ENCODE peak calls at places on chromosomes 2 and 18, in six cellular contexts. D is IMR-90, T is neuronal stem cell, B is H9, Z is H1, P is trophoblast cell. K is an unnamed sample.

GRCh38 chr2:181250691-181251090 is 206.5 kb upstream of the ITGA4 start:
- DNase-seq in D (no peak), P (no peak), T (no peak), B (no peak), Z (no peak), K (peak; percentile 45)

GRCh38 chr2:53964987-53965687 is 5.7 kb downstream of the PSME4 start:
- DNase-seq in P (no peak), T (no peak), Z (no peak), B (no peak), D (no peak), K (no peak)

GRCh38 chr18:12361770-12362378 is 15.2 kb downstream of the AFG3L2 start:
- DNase-seq in T (no peak), Z (no peak), B (no peak), D (peak; percentile 39), P (no peak), K (peak; percentile 16)

GRCh38 chr18:10805587-10806088 is 279.8 kb downstream of the NAPG start:
- DNase-seq in T (no peak), B (no peak), P (no peak), Z (no peak), D (no peak), K (no peak)

GRCh38 chr2:17736989-17737388 is 16.6 kb downstream of the SMC6 start:
- DNase-seq in T (no peak), Z (no peak), D (peak; percentile 82), P (no peak), B (no peak), K (no peak)

GRCh38 chr2:219142329-219142728 is 18.3 kb downstream of the NHEJ1 start:
- DNase-seq in B (no peak), Z (no peak), T (no peak), D (peak; percentile 67), P (no peak), K (peak; percentile 59)

GRCh38 chr18:3441290-3441689 is 8.7 kb upstream of the TGIF1 start:
- DNase-seq in D (no peak), P (peak; percentile 21), B (peak; percentile 51), T (no peak), Z (no peak), K (peak; percentile 47)

GRCh38 chr2:232611559-232612218 is 21.7 kb upstream of the EFHD1 start:
- DNase-seq in B (peak; percentile 79), D (peak; percentile 54), P (peak; percentile 69), Z (no peak), T (no peak), K (peak; percentile 45)

GRCh38 chr2:120223034-120223912 is at the start of gene TMEM185B:
- DNase-seq in B (peak; percentile 90), Z (no peak), T (peak; percentile 72), D (peak; percentile 76), P (peak; percentile 75), K (peak; percentile 85)

GRCh38 chr2:24886114-24886501 is 33.9 kb downstream of the ADCY3 start:
- DNase-seq in Z (no peak), P (no peak), B (no peak), D (no peak), T (no peak), K (no peak)

GRCh38 chr18:50528806-50529205 is 31.1 kb upstream of the MAPK4 start:
- DNase-seq in P (peak; percentile 67), D (no peak), T (no peak), Z (no peak), B (no peak), K (no peak)

GRCh38 chr2:98405301-98405700 is 39.4 kb upstream of the INPP4A start:
- DNase-seq in D (no peak), Z (no peak), T (no peak), B (no peak), P (peak; percentile 26), K (no peak)

GRCh38 chr18:26088482-26088881 is 1.9 kb downstream of the SS18 start:
- DNase-seq in P (no peak), D (no peak), B (no peak), T (no peak), Z (no peak), K (no peak)

GRCh38 chr18:47724186-47724975 is 206.1 kb downstream of the SMAD2 start:
- DNase-seq in B (no peak), D (no peak), P (no peak), T (no peak), Z (no peak), K (no peak)

GRCh38 chr2:218899147-218899546 is 18.5 kb downstream of the WNT10A start:
- DNase-seq in P (no peak), B (peak; percentile 35), D (no peak), T (no peak), Z (no peak), K (no peak)

GRCh38 chr18:13539050-13539449 is 187.3 kb downstream of the FAM210A start:
- DNase-seq in P (no peak), Z (no peak), D (no peak), B (no peak), T (no peak), K (no peak)

DNA sequence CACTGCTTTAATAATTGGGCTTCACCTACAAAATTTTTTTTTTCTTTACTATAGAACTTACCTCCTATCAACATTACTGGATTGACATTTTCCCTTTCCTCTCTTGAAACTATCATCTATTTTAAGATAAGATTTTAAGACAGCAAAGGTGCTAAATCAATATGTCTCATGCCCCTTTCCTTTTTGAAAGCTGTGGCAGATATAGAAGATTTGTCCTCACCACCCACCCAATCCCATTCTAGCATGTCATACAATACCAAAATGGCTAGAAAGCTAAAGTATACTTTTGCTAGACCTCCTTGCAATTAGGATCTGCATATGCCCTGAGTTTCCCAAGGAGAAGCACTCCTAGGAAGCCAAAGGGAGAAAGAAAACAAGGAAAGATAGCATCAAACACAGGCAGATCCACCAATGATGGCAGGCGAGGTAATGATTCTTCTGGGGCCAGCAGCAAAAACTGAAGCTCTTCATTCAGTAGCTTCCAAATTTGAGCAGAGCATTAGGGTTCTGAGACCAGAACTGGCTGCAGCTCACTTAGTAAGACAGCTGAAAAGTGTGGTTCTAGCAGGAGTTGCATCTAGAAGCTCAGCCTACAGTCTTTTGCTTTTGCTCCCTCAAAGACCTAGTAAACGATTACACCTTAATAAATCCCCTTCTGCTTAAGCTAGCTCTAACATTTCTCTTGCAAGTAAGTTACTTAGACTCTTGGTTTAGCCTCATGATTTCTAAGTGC is 242.1 kb downstream of the ZEB2 start:
- DNase-seq in T (no peak), P (no peak), Z (no peak), B (no peak), D (no peak), K (no peak)
- H2BK120ac ChIP-seq in T (no peak overlapping the region), P (no peak overlapping the region), Z (no peak overlapping the region), B (no peak overlapping the region), D (no peak overlapping the region), K (no peak overlapping the region)

DNA sequence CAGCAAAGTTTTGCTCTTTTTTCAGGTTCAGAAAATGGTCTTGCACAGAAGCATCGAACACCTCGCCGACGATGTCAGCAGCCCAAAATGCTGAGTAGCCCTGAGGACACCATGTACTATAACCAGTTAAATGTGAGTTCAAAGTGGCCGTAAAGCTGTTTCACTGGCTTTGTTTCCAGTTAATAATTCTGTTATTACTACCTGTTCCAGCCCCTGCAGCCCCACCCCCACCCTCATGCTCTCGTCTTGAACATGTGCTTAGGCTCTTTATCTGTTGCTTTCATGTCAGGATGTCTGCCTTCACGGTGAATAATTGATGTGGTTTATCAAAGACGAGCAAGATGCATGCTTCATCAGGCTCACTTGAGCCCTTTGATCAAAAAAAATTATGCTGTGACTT is 63.5 kb upstream of the SP5 start:
- DNase-seq in T (no peak), D (no peak), Z (no peak), P (no peak), B (no peak), K (no peak)
- H2AFZ ChIP-seq in T (no peak overlapping the region), D (no peak overlapping the region), Z (no peak overlapping the region), P (no peak overlapping the region), B (no peak overlapping the region), K (no peak overlapping the region)

GRCh38 chr2:105677901-105678300 is 66.8 kb upstream of the NCK2 start:
- DNase-seq in D (no peak), B (no peak), T (no peak), Z (no peak), P (no peak), K (no peak)

GRCh38 chr2:105675841-105676240 is 68.9 kb upstream of the NCK2 start:
- DNase-seq in D (no peak), T (no peak), P (no peak), B (no peak), Z (no peak), K (no peak)

GRCh38 chr2:105674859-105675541 is 69.7 kb upstream of the NCK2 start:
- DNase-seq in B (no peak), D (no peak), T (no peak), P (no peak), Z (no peak), K (no peak)

GRCh38 chr2:105671156-105671555 is 73.6 kb upstream of the NCK2 start:
- DNase-seq in T (no peak), D (peak; percentile 24), B (no peak), P (no peak), Z (no peak), K (no peak)

GRCh38 chr2:105674406-105674805 is 70.3 kb upstream of the NCK2 start:
- DNase-seq in T (no peak), B (no peak), Z (no peak), P (no peak), D (no peak), K (peak; percentile 39)
- H3K4me2 ChIP-seq in T (no peak overlapping the region), B (no peak overlapping the region), Z (no peak overlapping the region), P (no peak overlapping the region), D (no peak overlapping the region), K (no peak overlapping the region)

GRCh38 chr2:64021578-64021977 is 2.4 kb upstream of the VPS54 start:
- DNase-seq in D (peak; percentile 46), B (no peak), Z (no peak), T (no peak), P (no peak), K (peak; percentile 61)

GRCh38 chr2:64017811-64018714 is 1.2 kb downstream of the VPS54 start:
- DNase-seq in T (no peak), D (peak; percentile 38), P (no peak), Z (no peak), B (no peak), K (peak; percentile 72)

GRCh38 chr2:64019975-64020281 is 700 bp upstream of the VPS54 start:
- DNase-seq in B (no peak), D (no peak), Z (no peak), T (no peak), P (no peak), K (no peak)

GRCh38 chr2:64018715-64019082 is 529 bp downstream of the VPS54 start:
- DNase-seq in Z (no peak), T (peak; percentile 21), D (no peak), B (no peak), P (peak; percentile 6), K (peak; percentile 57)

DNA sequence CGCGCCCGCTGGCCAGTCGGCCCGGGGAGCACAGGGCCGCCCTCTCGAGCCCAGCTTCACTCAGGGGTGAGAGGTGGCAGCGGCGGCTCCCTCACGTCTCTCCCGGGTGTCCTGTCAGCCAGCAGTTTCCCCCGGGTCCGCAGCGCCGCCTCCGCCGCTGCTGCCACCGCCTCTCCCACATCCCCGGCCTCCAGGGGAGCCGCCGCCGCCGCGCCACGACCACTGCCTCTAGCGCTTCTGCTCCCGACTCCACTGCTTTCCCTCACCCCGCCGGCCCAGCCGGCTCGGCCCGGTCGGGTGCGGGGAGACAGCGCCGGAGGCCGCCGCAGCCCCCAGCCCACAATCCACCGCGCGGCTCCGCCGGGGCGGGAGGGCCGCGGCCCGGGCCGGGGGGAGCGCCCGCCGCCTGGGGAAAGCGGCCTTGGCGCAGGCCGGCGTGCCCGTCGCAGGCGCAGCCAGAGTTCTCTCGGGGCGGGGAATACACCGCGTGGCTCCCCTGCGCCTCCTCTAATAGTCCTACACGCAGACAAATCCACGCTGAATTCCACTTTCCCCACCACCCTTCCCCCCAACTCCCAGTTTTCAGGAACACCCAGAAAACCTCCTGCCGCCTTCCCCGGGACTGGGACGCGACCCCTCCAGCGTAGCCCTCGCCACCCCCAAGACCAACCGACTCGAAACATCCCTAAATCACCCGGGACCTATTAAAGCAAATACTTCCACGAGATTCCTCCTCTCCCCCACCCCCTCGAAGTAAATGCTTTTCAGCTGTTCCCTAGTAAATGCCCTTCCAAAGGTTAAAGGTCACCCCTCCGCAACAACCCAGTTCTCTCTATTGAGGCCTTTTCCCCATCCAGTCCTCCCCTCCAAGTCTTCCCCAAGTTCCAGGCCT is at the start of gene VPS54:
- DNase-seq in B (peak; percentile 61), D (peak; percentile 46), Z (no peak), P (peak; percentile 40), T (peak; percentile 64), K (peak; percentile 74)
- H2BK120ac ChIP-seq in B (no peak within 1 kb of the TSS), D (peak within 1 kb of the TSS; percentile 71), Z (no peak within 1 kb of the TSS), P (peak within 1 kb of the TSS; percentile 77), T (peak within 1 kb of the TSS; percentile 91), K (peak within 1 kb of the TSS; percentile 98)

K was measured in mesenchymal stem cell.